ENCODE peak calls at places on chromosome 2, in eight cellular contexts. I is fibroblast of the aortic adventitia, Y is aorta, T is caudate nucleus, X is fibroblast of mammary gland, V is T-helper 2 cell, H is GM23248, Z is HEK293T. W is an unnamed sample.

GRCh38 chr2:152594792-152595191 is 122.5 kb downstream of the PRPF40A start:
- DNase-seq in I (peak), Y (no peak), X (peak), Z (no peak), H (peak), V (no peak), T (no peak), W (no peak)

GRCh38 chr2:30110773-30111172 is 36.0 kb upstream of the YPEL5 start:
- DNase-seq in V (no peak), H (peak), T (no peak), Y (no peak), I (no peak), X (peak), Z (no peak), W (no peak)

GRCh38 chr2:71101656-71102055 is 28.4 kb downstream of the MCEE start:
- DNase-seq in V (no peak), I (peak), T (no peak), X (peak), H (peak), Y (no peak), Z (no peak), W (no peak)

GRCh38 chr2:26696352-26696816 is 3.9 kb downstream of the KCNK3 start:
- DNase-seq in I (peak), V (no peak), Z (no peak), T (no peak), X (peak), H (peak), Y (no peak), W (no peak)

GRCh38 chr2:145374165-145374564 is 854.2 kb upstream of the ZEB2 start:
- DNase-seq in Y (no peak), Z (no peak), H (no peak), V (no peak), X (no peak), I (no peak), T (no peak), W (no peak)

GRCh38 chr2:109486711-109487130 is 127.0 kb downstream of the SEPTIN10 start:
- DNase-seq in T (no peak), Z (no peak), H (no peak), I (no peak), V (no peak), Y (no peak), X (no peak), W (no peak)

GRCh38 chr2:22301251-22301650 is 1083.7 kb upstream of the KLHL29 start:
- DNase-seq in X (no peak), Y (no peak), H (no peak), I (no peak), T (no peak), V (no peak), Z (no peak), W (no peak)

GRCh38 chr2:176188218-176188968 is at the start of gene HOXD1:
- DNase-seq in Z (peak), I (no peak), T (peak), V (no peak), H (peak), X (no peak), Y (peak), W (peak)

GRCh38 chr2:43106767-43107527 is 119.5 kb downstream of the ZFP36L2 start:
- DNase-seq in H (no peak), X (no peak), I (peak), V (no peak), T (peak), Y (no peak), Z (no peak), W (no peak)

GRCh38 chr2:84856785-84857184 is 24.1 kb downstream of the TRABD2A start:
- DNase-seq in H (no peak), X (no peak), T (no peak), Z (no peak), I (no peak), V (no peak), Y (no peak), W (no peak)

GRCh38 chr2:127104881-127105655 is 1.9 kb downstream of the BIN1 start:
- DNase-seq in Y (peak), T (no peak), I (peak), V (no peak), X (peak), Z (no peak), H (peak), W (no peak)

GRCh38 chr2:61928816-61929471 is 23.5 kb downstream of the COMMD1 start:
- DNase-seq in H (no peak), I (peak), V (no peak), X (no peak), Y (no peak), Z (no peak), T (no peak), W (no peak)

GRCh38 chr2:168456526-168457176 is 579 bp downstream of the CERS6 start:
- DNase-seq in V (no peak), X (peak), Z (peak), H (peak), I (no peak), Y (peak), T (peak), W (peak)

GRCh38 chr2:74648009-74648443 is at the start of gene M1AP:
- DNase-seq in T (no peak), I (no peak), V (no peak), Z (no peak), H (no peak), Y (no peak), X (no peak), W (no peak)

GRCh38 chr2:19362094-19362649 is 3.7 kb upstream of the OSR1 start:
- DNase-seq in V (no peak), H (peak), T (no peak), I (peak), Y (no peak), Z (no peak), X (peak), W (no peak)

GRCh38 chr2:96591494-96591893 is 46.6 kb downstream of the KANSL3 start:
- DNase-seq in Y (no peak), V (no peak), X (no peak), H (no peak), T (no peak), Z (no peak), I (no peak), W (no peak)

GRCh38 chr2:45860136-45861106 is 208.9 kb downstream of the PRKCE start:
- DNase-seq in Z (no peak), V (no peak), Y (no peak), I (peak), T (peak), H (peak), X (peak), W (no peak)

GRCh38 chr2:135945521-135945920 is 39.9 kb downstream of the DARS1 start:
- DNase-seq in V (no peak), I (no peak), H (peak), Z (no peak), Y (no peak), T (no peak), X (peak), W (no peak)

GRCh38 chr2:187842978-187843847 is 289.0 kb upstream of the TFPI start:
- DNase-seq in X (peak), Z (peak), Y (no peak), I (peak), T (no peak), H (peak), V (no peak), W (peak)

GRCh38 chr2:237872178-237872887 is 12.9 kb downstream of the RAMP1 start:
- DNase-seq in Y (peak), V (no peak), H (no peak), I (no peak), X (no peak), T (no peak), Z (no peak), W (no peak)

GRCh38 chr2:160309585-160309984 is 109.5 kb upstream of the ITGB6 start:
- DNase-seq in V (no peak), T (no peak), X (peak), I (no peak), Z (no peak), H (peak), Y (no peak), W (no peak)

GRCh38 chr2:61597300-61598289 is 59.4 kb upstream of the XPO1 start:
- DNase-seq in V (no peak), T (no peak), I (no peak), Z (no peak), H (no peak), X (no peak), Y (no peak), W (no peak)

W was measured in NCI-H526.